ENCODE peak calls at places on chromosomes 6 and 20, in four cellular contexts. S, E, T and R are unnamed samples.

GRCh38 chr20:33401922-33402369 is 627 bp upstream of the CDK5RAP1 start:
- ATAC-seq in T (no peak), S (peak; percentile 57), E (peak; percentile 83), R (peak; percentile 44)

GRCh38 chr20:44990957-44991356 is 24.6 kb downstream of the STK4 start:
- ATAC-seq in E (no peak), T (no peak), S (no peak), R (no peak)

GRCh38 chr6:100948381-100949133 is 67.4 kb upstream of the ASCC3 start:
- ATAC-seq in E (peak; percentile 23), S (no peak), T (peak; percentile 99), R (no peak)

GRCh38 chr6:117352466-117353081 is 73.2 kb downstream of the ROS1 start:
- ATAC-seq in T (peak; percentile 82), S (peak; percentile 76), E (peak; percentile 54), R (no peak)

GRCh38 chr6:154367839-154368695 is 11.5 kb upstream of the IPCEF1 start:
- ATAC-seq in E (peak; percentile 16), S (peak; percentile 52), T (peak; percentile 25), R (no peak)

GRCh38 chr6:55825402-55826051 is 49.9 kb downstream of the BMP5 start:
- ATAC-seq in T (no peak), E (no peak), S (no peak), R (no peak)

GRCh38 chr20:17644451-17644850 is 37.6 kb downstream of the RRBP1 start:
- ATAC-seq in T (no peak), S (no peak), E (no peak), R (peak; percentile 26)

GRCh38 chr6:56794421-56794820 is 151.7 kb upstream of the DST start:
- ATAC-seq in E (no peak), T (no peak), S (no peak), R (no peak)

GRCh38 chr6:159871911-159872310 is 18.9 kb upstream of the MAS1 start:
- ATAC-seq in T (no peak), E (no peak), S (no peak), R (no peak)

GRCh38 chr6:41638002-41638800 is at the start of gene MDFI:
- ATAC-seq in T (no peak), E (no peak), S (no peak), R (no peak)

GRCh38 chr6:5522147-5522546 is 260.8 kb downstream of the FARS2 start:
- ATAC-seq in S (no peak), T (no peak), E (no peak), R (no peak)

GRCh38 chr6:133820208-133820607 is 68.7 kb upstream of the TCF21 start:
- ATAC-seq in T (no peak), S (no peak), E (no peak), R (no peak)

GRCh38 chr20:41261790-41262717 is 55.5 kb downstream of the ZHX3 start:
- ATAC-seq in E (peak; percentile 78), T (no peak), S (no peak), R (no peak)

GRCh38 chr20:57175397-57176010 is 90.9 kb downstream of the BMP7 start:
- ATAC-seq in T (no peak), S (no peak), E (no peak), R (no peak)

GRCh38 chr6:149210376-149210775 is 107.1 kb upstream of the TAB2 start:
- ATAC-seq in T (no peak), S (no peak), E (peak; percentile 45), R (no peak)

GRCh38 chr6:16903470-16903869 is 142.2 kb upstream of the ATXN1 start:
- ATAC-seq in T (no peak), E (no peak), S (no peak), R (no peak)

GRCh38 chr20:23062632-23063031 is 13.2 kb upstream of the THBD start:
- ATAC-seq in E (no peak), T (no peak), S (no peak), R (no peak)

GRCh38 chr6:136166815-136167214 is 83.3 kb downstream of the MTFR2 start:
- ATAC-seq in E (no peak), T (no peak), S (no peak), R (no peak)

GRCh38 chr20:1798982-1799381 is 96.2 kb upstream of the SIRPA start:
- ATAC-seq in T (no peak), E (no peak), S (no peak), R (no peak)

GRCh38 chr6:111738156-111738555 is 132.5 kb upstream of the TRAF3IP2 start:
- ATAC-seq in T (no peak), E (no peak), S (no peak), R (no peak)

GRCh38 chr6:11460837-11461661 is 76.5 kb upstream of the TMEM170B start:
- ATAC-seq in S (no peak), T (no peak), E (no peak), R (no peak)

GRCh38 chr20:37986873-37987601 is 46.2 kb downstream of the TTI1 start:
- ATAC-seq in E (no peak), T (peak; percentile 68), S (no peak), R (peak; percentile 50)

GRCh38 chr6:88177961-88178464 is 11.9 kb upstream of the CNR1 start:
- ATAC-seq in E (no peak), T (no peak), S (no peak), R (no peak)

GRCh38 chr6:100905067-100905466 is 23.9 kb upstream of the ASCC3 start:
- ATAC-seq in T (no peak), E (peak; percentile 33), S (no peak), R (no peak)

GRCh38 chr6:112956696-112957525 is 609.8 kb downstream of the RFPL4B start:
- ATAC-seq in E (peak; percentile 94), S (no peak), T (no peak), R (peak; percentile 63)

GRCh38 chr20:17934141-17934862 is 34.3 kb downstream of the SNX5 start:
- ATAC-seq in E (no peak), T (no peak), S (no peak), R (no peak)

GRCh38 chr6:122806290-122806689 is 17.2 kb downstream of the SMPDL3A start:
- ATAC-seq in T (no peak), S (no peak), E (no peak), R (peak; percentile 28)

GRCh38 chr6:156846845-156847599 is 69.8 kb downstream of the ARID1B start:
- ATAC-seq in S (no peak), T (no peak), E (no peak), R (no peak)

GRCh38 chr20:35432430-35432735 is 5.6 kb downstream of the GDF5 start:
- ATAC-seq in S (peak; percentile 47), T (peak; percentile 21), E (no peak), R (no peak)

GRCh38 chr6:80489911-80490635 is 383.6 kb downstream of the BCKDHB start:
- ATAC-seq in E (no peak), T (no peak), S (no peak), R (no peak)

GRCh38 chr6:113997106-113997505 is 26.2 kb upstream of the HDAC2 start:
- ATAC-seq in S (peak; percentile 43), T (no peak), E (no peak), R (no peak)

GRCh38 chr6:108363756-108364356 is 69.0 kb downstream of the AFG1L start:
- ATAC-seq in T (no peak), E (peak; percentile 32), S (no peak), R (no peak)

GRCh38 chr20:45461225-45461624 is 8.3 kb upstream of the WFDC2 start:
- ATAC-seq in E (no peak), T (no peak), S (no peak), R (no peak)

GRCh38 chr6:44254957-44255808 is 2.1 kb downstream of the SLC35B2 start:
- ATAC-seq in E (peak; percentile 8), T (peak; percentile 5), S (peak; percentile 6), R (no peak)
- TF ChIP-seq POLR2AphosphoS5 in E (peak; percentile 49), T (peak; percentile 4), S (peak; percentile 67), R (peak; percentile 51)

GRCh38 chr20:62474585-62475026 is 1.2 kb downstream of the GATA5 start:
- ATAC-seq in S (no peak), E (no peak), T (no peak), R (no peak)
- H3K4me3 ChIP-seq in S (no peak overlapping the region), E (no peak overlapping the region), T (no peak overlapping the region), R (no peak overlapping the region)

DNA sequence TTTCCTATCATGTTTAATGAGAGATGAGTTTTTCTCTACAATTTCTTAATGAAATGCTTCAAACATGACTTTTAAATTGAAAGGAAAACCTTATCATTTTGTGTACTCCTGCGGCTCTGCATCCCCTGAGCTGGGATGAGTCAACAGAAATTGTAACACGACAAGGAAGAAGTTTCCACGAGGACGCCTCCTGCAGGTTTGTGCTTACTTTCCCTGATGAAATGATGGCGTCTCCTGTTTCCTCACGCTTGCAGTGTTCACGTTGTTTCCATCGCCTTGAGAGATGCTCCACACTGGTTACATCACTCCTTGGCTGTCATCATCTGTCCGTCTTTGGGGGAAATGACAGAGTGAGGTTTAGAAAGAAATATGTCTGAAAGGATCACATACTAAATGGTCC is 233.7 kb upstream of the ZFP64 start:
- ATAC-seq in T (no peak), E (no peak), S (no peak), R (peak; percentile 43)
- TF ChIP-seq CTCF in T (no peak), E (no peak), S (no peak), R (no peak)

GRCh38 chr6:46325561-46326525 is 155.1 kb upstream of the ENPP5 start:
- ATAC-seq in E (no peak), T (no peak), S (no peak), R (no peak)
- TF ChIP-seq POLR2AphosphoS5 in E (no peak), T (no peak), S (no peak), R (no peak)

GRCh38 chr20:25457886-25458680 is 50.6 kb downstream of the GINS1 start:
- ATAC-seq in S (no peak), E (no peak), T (peak; percentile 4), R (no peak)

GRCh38 chr20:25460591-25461280 is 53.3 kb downstream of the GINS1 start:
- ATAC-seq in E (no peak), S (no peak), T (peak; percentile 13), R (no peak)

GRCh38 chr20:25459916-25460590 is 52.6 kb downstream of the GINS1 start:
- ATAC-seq in T (peak; percentile 8), E (no peak), S (no peak), R (no peak)

GRCh38 chr20:25461281-25461650 is 53.8 kb downstream of the GINS1 start:
- ATAC-seq in E (no peak), T (no peak), S (no peak), R (no peak)

DNA sequence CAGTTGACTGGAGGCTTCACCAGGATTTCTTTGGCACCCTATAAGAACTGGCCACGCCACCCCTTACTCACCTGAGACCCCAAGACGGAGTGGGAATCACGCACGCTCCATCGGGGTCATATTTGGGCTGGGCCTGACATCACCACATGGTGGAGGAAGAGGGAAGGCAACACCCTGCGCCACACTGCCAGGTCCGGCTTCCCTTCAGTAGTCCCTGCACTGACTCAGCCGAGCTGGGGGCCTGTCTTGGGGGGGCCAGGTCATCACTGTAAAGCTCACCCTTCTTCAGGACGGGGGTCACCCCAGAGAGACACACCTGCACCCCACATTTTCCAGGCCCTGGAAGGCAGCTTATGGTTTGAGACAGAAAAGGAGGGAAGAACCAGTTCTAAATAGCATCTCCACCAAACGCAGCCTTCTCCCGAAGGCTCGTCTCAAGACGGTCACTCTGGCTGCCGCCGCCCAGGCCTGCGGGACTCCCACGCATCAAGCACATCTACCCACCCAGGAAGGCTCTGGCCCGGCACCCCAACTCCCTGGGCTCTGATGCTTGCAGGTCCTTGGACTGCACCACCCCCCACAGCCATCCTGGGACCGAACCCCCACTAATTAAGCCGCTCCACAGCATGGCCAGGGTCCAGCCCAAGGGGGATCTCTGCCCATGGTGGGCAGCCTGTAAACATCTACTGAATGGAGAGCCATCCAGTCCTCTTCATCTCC is 51.8 kb downstream of the GINS1 start:
- ATAC-seq in E (peak; percentile 27), S (no peak), T (peak; percentile 3), R (no peak)
- H3K4me3 ChIP-seq in E (no peak overlapping the region), S (no peak overlapping the region), T (no peak overlapping the region), R (no peak overlapping the region)

GRCh38 chr6:137740967-137741761 is 125.9 kb upstream of the TNFAIP3 start:
- ATAC-seq in T (peak; percentile 73), S (no peak), E (peak; percentile 84), R (no peak)
- TF ChIP-seq CTCF in T (peak; percentile 3), S (no peak), E (peak; percentile 56), R (no peak)